ENCODE peak calls at places on chromosomes 12 and 14, in seven cellular contexts. G is left ventricle myocardium inferior, X is transverse colon, D is ovary, B is GM06990, N is cardiac muscle cell, C is heart left ventricle. K is an unnamed sample. For H3K36me3, the result is how much of the 10 kb centered on the place peaks cover.

GRCh38 chr14:93075891-93076290 is 39.8 kb downstream of the ITPK1 start:
- DNase-seq in G (no peak), X (no peak), D (no peak), B (no peak), N (no peak), C (no peak), K (no peak)

GRCh38 chr14:77649326-77649725 is 32.9 kb upstream of the SPTLC2 start:
- DNase-seq in G (no peak), X (no peak), D (no peak), B (no peak), N (peak), C (no peak), K (no peak)

GRCh38 chr12:130830246-130830551 is 8.9 kb downstream of the STX2 start:
- DNase-seq in G (no peak), X (no peak), D (no peak), B (no peak), N (no peak), C (no peak), K (no peak)

GRCh38 chr14:95548328-95548929 is 13.6 kb downstream of the GLRX5 start:
- DNase-seq in G (no peak), X (no peak), D (no peak), B (no peak), N (no peak), C (no peak), K (no peak)

GRCh38 chr14:100981808-100982207 is 78.3 kb upstream of the RTL1 start:
- DNase-seq in G (no peak), X (no peak), D (no peak), B (no peak), N (peak), C (no peak), K (no peak)

GRCh38 chr12:3190101-3190500 is 112.9 kb downstream of the TSPAN9 start:
- DNase-seq in G (no peak), X (no peak), D (no peak), B (no peak), N (no peak), C (no peak), K (no peak)

GRCh38 chr12:108826115-108826806 is 31.1 kb downstream of the SSH1 start:
- DNase-seq in G (peak), X (peak), D (peak), B (peak), N (peak), C (peak), K (peak)

GRCh38 chr12:131832393-131833231 is 4.4 kb downstream of the MMP17 start:
- DNase-seq in G (peak), X (peak), D (peak), B (no peak), N (peak), C (peak), K (no peak)

GRCh38 chr14:79161576-79161975 is 991.4 kb downstream of the NRXN3 start:
- DNase-seq in G (no peak), X (no peak), D (no peak), B (no peak), N (peak), C (no peak), K (peak)

GRCh38 chr12:126681676-126682075 is 1585.3 kb upstream of the TMEM132C start:
- DNase-seq in G (no peak), X (no peak), D (no peak), B (no peak), N (no peak), C (no peak), K (no peak)

GRCh38 chr12:3896851-3897351 is 23.7 kb upstream of the PARP11 start:
- DNase-seq in G (no peak), X (no peak), D (no peak), B (no peak), N (peak), C (peak), K (no peak)

GRCh38 chr14:105844810-105845724 is 318.7 kb downstream of the TMEM121 start:
- DNase-seq in G (no peak), X (no peak), D (no peak), B (no peak), N (no peak), C (no peak), K (no peak)

GRCh38 chr12:4307593-4308333 is 13.2 kb upstream of the TIGAR start:
- DNase-seq in G (peak), X (peak), D (peak), B (no peak), N (peak), C (peak), K (peak)

GRCh38 chr12:48086327-48086726 is 19.6 kb downstream of the SENP1 start:
- DNase-seq in G (no peak), X (no peak), D (no peak), B (no peak), N (no peak), C (no peak), K (no peak)

GRCh38 chr12:113748707-113749432 is 217.3 kb downstream of the RBM19 start:
- DNase-seq in G (no peak), X (no peak), D (no peak), B (no peak), N (no peak), C (no peak), K (no peak)

GRCh38 chr14:73227812-73228781 is 9.2 kb upstream of the PAPLN start:
- DNase-seq in G (peak), X (peak), D (peak), B (no peak), N (peak), C (peak), K (no peak)

GRCh38 chr12:20524113-20524512 is 155.8 kb downstream of the PDE3A start:
- DNase-seq in G (no peak), X (no peak), D (no peak), B (no peak), N (no peak), C (no peak), K (no peak)

GRCh38 chr12:6465467-6466183 is 4.9 kb downstream of the VAMP1 start:
- DNase-seq in G (no peak), X (peak), D (peak), B (no peak), N (peak), C (peak), K (peak)

GRCh38 chr12:44021471-44021971 is 185.6 kb downstream of the TMEM117 start:
- DNase-seq in G (no peak), X (no peak), D (no peak), B (peak), N (peak), C (no peak), K (no peak)

GRCh38 chr14:65928995-65929394 is 516.5 kb downstream of the FUT8 start:
- DNase-seq in G (no peak), X (no peak), D (no peak), B (no peak), N (no peak), C (no peak), K (no peak)

GRCh38 chr12:80332827-80333226 is 111.2 kb upstream of the PTPRQ start:
- DNase-seq in G (no peak), X (no peak), D (no peak), B (no peak), N (no peak), C (no peak), K (no peak)

DNA sequence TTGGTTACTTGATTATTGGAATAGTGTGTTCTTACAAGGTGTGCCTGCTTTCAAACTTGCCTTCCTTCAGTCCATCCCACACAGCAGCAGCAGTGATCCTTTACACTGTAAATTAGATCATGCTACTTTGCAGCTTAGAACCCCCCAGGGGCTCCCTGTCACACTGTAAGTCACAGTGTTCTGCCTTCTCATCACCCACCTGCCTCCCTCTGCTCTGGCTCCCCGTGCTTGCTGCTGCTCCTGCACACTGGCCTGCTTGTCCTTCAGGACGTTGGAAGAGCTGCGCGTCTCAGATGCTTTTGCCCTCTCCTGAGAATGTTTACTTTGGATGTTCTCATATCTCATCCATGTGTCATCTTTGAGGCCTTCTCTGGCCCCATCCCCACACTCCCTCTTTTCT is 27.3 kb downstream of the ZC3H14 start:
- DNase-seq in G (no peak), X (no peak), D (no peak), B (no peak), N (no peak), C (no peak), K (no peak)
- H3K36me3 ChIP-seq in G (half or more), X (under half), D (under half), B (under half), N (half or more), C (half or more), K (under half)

GRCh38 chr12:110382683-110383082 is 20.8 kb downstream of the ANAPC7 start:
- DNase-seq in G (no peak), X (no peak), D (no peak), B (no peak), N (no peak), C (no peak), K (no peak)
- H3K36me3 ChIP-seq in G (half or more), X (half or more), D (under half), B (under half), N (half or more), C (half or more), K (under half)

DNA sequence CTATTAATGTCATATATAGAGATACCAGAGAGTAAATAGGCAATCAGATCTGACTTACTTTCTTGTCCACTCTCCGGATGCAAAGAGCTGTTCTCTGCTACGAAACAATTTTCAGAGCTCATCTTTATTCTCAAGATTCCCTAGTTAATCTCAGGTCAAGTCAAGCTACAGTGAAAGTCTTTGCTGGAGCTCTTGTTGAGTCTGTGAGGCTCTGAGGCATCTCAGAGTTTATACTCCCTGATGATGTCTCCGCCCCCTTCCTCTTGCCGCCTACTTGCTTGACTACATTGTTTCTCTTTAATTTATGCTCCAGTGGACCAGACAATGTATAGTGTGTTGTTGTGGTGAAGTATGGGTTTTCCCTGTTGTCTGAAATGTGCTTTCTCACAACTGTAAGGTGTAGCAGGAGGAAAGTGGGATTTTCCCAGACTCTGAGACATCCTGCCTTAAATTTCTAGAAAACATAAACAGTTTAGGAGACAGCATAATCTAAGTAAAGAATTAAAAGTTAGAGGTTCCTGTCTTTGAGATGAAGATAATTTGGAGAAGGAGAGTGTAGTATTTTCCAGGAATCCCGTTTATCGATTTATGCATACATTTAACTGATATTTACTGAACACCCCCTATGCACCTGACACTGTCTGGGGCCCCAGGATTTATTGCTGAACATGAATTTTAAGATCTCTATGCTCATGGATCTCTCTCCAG is at the start of gene CD69:
- DNase-seq in G (no peak), X (peak), D (no peak), B (peak), N (no peak), C (no peak), K (no peak)
- H3K36me3 ChIP-seq in G (under half), X (under half), D (under half), B (under half), N (under half), C (under half), K (under half)

GRCh38 chr14:91295276-91295845 is 50.9 kb upstream of the GPR68 start:
- DNase-seq in G (no peak), X (no peak), D (no peak), B (no peak), N (no peak), C (no peak), K (no peak)

GRCh38 chr14:91291786-91292405 is 47.4 kb upstream of the GPR68 start:
- DNase-seq in G (no peak), X (no peak), D (no peak), B (no peak), N (no peak), C (no peak), K (no peak)

GRCh38 chr14:91294153-91294552 is 49.6 kb upstream of the GPR68 start:
- DNase-seq in G (peak), X (no peak), D (no peak), B (no peak), N (no peak), C (peak), K (no peak)

GRCh38 chr14:91292476-91292875 is 48.0 kb upstream of the GPR68 start:
- DNase-seq in G (no peak), X (no peak), D (no peak), B (no peak), N (no peak), C (no peak), K (no peak)

DNA sequence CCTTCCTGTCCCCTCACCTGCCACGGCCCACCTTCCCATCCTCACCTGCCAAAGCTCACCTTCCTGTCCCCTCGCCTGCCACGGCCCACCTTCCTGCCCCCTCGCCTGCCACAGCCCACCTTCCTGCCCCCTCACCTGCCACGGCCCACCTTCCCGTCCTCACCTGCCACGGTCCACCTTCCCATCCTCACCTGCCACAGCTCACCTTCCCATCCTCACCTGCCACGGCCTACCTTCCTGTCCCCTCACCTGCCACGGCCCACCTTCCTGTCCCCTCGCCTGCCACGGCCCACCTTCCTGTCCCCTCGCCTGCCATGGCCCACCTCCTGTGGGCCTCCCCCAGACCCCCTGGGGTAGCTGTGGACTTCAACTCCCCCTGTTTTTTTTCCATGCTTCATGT is 48.8 kb upstream of the GPR68 start:
- DNase-seq in G (no peak), X (no peak), D (no peak), B (no peak), N (no peak), C (no peak), K (no peak)
- H3K36me3 ChIP-seq in G (under half), X (under half), D (under half), B (half or more), N (under half), C (under half), K (under half)

DNA sequence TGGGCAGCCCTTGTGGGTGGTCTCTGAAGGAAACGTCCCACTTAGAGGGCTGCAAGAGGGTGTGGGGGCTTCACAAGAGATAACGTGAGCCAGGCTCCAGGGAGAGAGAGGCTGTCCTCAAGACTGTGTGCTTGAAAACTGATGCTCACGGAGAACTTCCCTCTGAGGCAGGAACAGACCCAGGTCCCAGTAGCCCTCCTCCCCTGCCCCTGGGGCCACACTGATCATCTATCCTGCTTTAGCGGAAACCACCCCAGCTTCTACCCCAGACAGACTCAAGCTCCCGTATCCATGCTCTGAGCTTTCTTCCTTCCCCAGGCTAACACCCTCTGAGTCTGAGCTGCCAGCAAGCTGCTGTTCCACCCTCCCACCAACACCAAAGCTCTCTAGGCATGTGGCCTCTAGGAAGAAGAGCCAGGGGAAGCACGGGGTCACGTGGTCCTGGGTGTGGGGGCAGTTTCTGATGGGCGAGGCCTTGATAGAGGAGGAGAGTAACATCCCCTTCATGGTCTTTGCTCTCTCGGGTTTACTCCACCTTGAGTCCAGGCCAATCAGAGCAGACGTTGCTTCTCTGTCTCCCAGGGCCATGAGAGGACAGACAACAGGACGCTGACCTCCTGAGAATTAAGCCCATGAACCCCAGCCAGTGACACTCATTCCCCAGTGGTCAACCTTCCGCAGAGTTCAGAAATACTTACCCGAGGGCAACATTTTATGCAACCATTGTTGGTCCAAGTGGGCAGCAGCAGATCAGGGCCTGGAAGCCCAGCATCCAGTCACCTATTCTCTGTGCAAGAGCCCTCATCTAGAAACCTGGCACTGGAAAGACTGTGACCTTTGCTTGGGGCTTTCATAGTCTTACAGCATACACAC is 1.3 kb downstream of the PCK2 start:
- DNase-seq in G (peak), X (peak), D (no peak), B (peak), N (peak), C (peak), K (peak)
- H3K36me3 ChIP-seq in G (under half), X (under half), D (under half), B (under half), N (under half), C (under half), K (under half)

DNA sequence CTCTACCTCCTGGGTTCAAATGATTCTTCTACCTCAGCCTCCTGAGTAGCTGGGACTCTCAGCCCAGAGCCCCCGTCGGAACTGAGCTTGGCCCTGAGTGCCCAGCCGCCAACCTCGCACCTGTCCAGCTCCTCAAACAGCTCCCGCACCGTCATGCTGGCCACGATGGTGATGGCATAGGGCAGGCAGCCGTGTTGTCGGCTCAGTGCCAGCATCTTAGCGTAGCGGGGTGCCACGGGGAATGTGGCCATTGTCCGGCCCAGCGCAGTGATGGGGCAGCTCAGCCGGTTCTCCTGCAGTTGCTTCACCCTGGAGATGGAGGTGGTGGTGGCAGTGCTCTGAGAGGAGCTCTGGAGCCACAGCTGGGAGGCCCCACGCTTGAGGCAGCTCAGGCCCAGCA is 32.4 kb downstream of the DHX37 start:
- DNase-seq in G (no peak), X (no peak), D (no peak), B (no peak), N (no peak), C (no peak), K (no peak)
- H3K36me3 ChIP-seq in G (half or more), X (under half), D (under half), B (under half), N (under half), C (half or more), K (under half)

DNA sequence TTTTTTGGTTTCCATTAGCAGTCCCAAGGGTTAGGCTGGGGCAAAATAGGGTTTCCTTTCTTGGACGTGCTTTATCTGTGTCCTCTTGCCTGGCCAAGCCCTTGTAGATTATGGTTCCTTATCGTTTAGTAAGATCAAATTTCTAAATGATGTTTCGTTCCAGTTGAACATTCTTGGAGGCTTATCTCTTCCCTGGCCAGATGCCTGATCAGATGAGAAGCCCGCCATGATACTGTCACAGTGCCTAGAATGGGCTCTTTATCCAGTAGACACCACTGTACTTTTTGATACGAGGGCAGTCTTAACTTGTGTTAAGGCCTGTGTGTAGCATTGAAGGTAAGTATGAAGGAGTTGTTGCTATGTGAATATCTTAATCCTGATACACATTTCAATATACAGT is 76.1 kb upstream of the TMEM263 start:
- DNase-seq in G (no peak), X (no peak), D (no peak), B (no peak), N (no peak), C (no peak), K (no peak)
- H3K36me3 ChIP-seq in G (under half), X (under half), D (under half), B (under half), N (under half), C (half or more), K (under half)

K was measured in thyroid gland.